ENCODE peak calls at places on chromosomes 7 and 10, in four cellular contexts. G is cardiac muscle cell, K is endothelial cell of umbilical vein, Y is lower lobe of right lung. C is an unnamed sample.

GRCh38 chr10:31660301-31660700 is 268.3 kb downstream of the ARHGAP12 start:
- DNase-seq in G (no peak), K (no peak), Y (no peak), C (no peak)

GRCh38 chr10:101273330-101273729 is 44.1 kb upstream of the LBX1 start:
- DNase-seq in G (no peak), K (no peak), Y (no peak), C (no peak)

GRCh38 chr10:33306756-33307519 is 27.5 kb downstream of the NRP1 start:
- DNase-seq in G (peak), K (peak), Y (no peak), C (peak)

GRCh38 chr10:130658687-130659290 is 522.6 kb downstream of the GLRX3 start:
- DNase-seq in G (no peak), K (no peak), Y (no peak), C (no peak)

GRCh38 chr7:95470452-95470851 is 15.3 kb upstream of the ASB4 start:
- DNase-seq in G (peak), K (peak), Y (no peak), C (peak)

GRCh38 chr10:2137549-2138174 is 400.3 kb upstream of the ADARB2 start:
- DNase-seq in G (no peak), K (no peak), Y (no peak), C (no peak)

GRCh38 chr10:52447931-52448353 is 133.9 kb downstream of the DKK1 start:
- DNase-seq in G (no peak), K (no peak), Y (no peak), C (no peak)

GRCh38 chr10:104546756-104547155 is 94.3 kb upstream of the SORCS3 start:
- DNase-seq in G (no peak), K (no peak), Y (no peak), C (no peak)

GRCh38 chr10:96690755-96691730 is 29.3 kb downstream of the PIK3AP1 start:
- DNase-seq in G (no peak), K (no peak), Y (no peak), C (no peak)

GRCh38 chr7:142581341-142581740 is 167.9 kb upstream of the PRSS1 start:
- DNase-seq in G (no peak), K (no peak), Y (peak), C (no peak)

GRCh38 chr7:123131140-123131539 is 68.6 kb downstream of the SLC13A1 start:
- DNase-seq in G (no peak), K (no peak), Y (no peak), C (no peak)

GRCh38 chr10:95236068-95236903 is 42.2 kb downstream of the ACSM6 start:
- DNase-seq in G (peak), K (peak), Y (no peak), C (no peak)

GRCh38 chr7:143381427-143382125 is 431 bp downstream of the ZYX start:
- DNase-seq in G (peak), K (peak), Y (peak), C (peak)

GRCh38 chr10:131266936-131267813 is 44.3 kb downstream of the TCERG1L start:
- DNase-seq in G (no peak), K (no peak), Y (peak), C (no peak)

GRCh38 chr10:49649294-49649693 is 30.2 kb upstream of the C10orf53 start:
- DNase-seq in G (peak), K (no peak), Y (no peak), C (peak)

GRCh38 chr10:106078796-106079576 is 1085.5 kb downstream of the SORCS1 start:
- DNase-seq in G (peak), K (no peak), Y (no peak), C (peak)

GRCh38 chr10:124532106-124532641 is 70.6 kb downstream of the LHPP start:
- DNase-seq in G (no peak), K (no peak), Y (no peak), C (no peak)

GRCh38 chr7:114921636-114922150 is at the start of gene MDFIC:
- DNase-seq in G (peak), K (peak), Y (peak), C (no peak)

GRCh38 chr10:58898854-58899573 is 277.4 kb upstream of the PHYHIPL start:
- DNase-seq in G (no peak), K (no peak), Y (no peak), C (no peak)

GRCh38 chr7:101153969-101154692 is at the start of gene AP1S1:
- DNase-seq in G (peak), K (peak), Y (peak), C (peak)

GRCh38 chr10:117684673-117685211 is 142.2 kb downstream of the EMX2 start:
- DNase-seq in G (peak), K (no peak), Y (peak), C (no peak)

GRCh38 chr7:48041665-48041995 is 6.3 kb downstream of the C7orf57 start:
- DNase-seq in G (peak), K (peak), Y (no peak), C (no peak)

GRCh38 chr7:150383710-150384397 is 4.7 kb downstream of the ZNF775 start:
- DNase-seq in G (no peak), K (no peak), Y (no peak), C (no peak)

GRCh38 chr7:152760384-152761115 is 998 bp downstream of the ACTR3B start:
- DNase-seq in G (no peak), K (peak), Y (no peak), C (no peak)

GRCh38 chr7:25949672-25950487 is 202.1 kb upstream of the NFE2L3 start:
- DNase-seq in G (no peak), K (no peak), Y (no peak), C (no peak)

GRCh38 chr7:38027884-38028455 is 107.5 kb downstream of the EPDR1 start:
- DNase-seq in G (no peak), K (no peak), Y (no peak), C (peak)

GRCh38 chr10:32105782-32106382 is 49.7 kb upstream of the KIF5B start:
- DNase-seq in G (no peak), K (no peak), Y (no peak), C (no peak)

GRCh38 chr10:112584276-112584675 is 137.3 kb downstream of the VTI1A start:
- DNase-seq in G (no peak), K (no peak), Y (no peak), C (no peak)

GRCh38 chr10:59870152-59870551 is 36.2 kb downstream of the CCDC6 start:
- DNase-seq in G (no peak), K (no peak), Y (no peak), C (no peak)

GRCh38 chr10:18684953-18685352 is 25.7 kb downstream of the ARL5B start:
- DNase-seq in G (no peak), K (no peak), Y (no peak), C (no peak)

GRCh38 chr7:82740246-82740848 is 296.8 kb upstream of the CACNA2D1 start:
- DNase-seq in G (peak), K (peak), Y (no peak), C (peak)

GRCh38 chr7:135326636-135327280 is 93.1 kb downstream of the STRA8 start:
- DNase-seq in G (peak), K (peak), Y (no peak), C (no peak)

GRCh38 chr10:37856881-37857286 is 526 bp downstream of the ZNF248 start:
- DNase-seq in G (no peak), K (no peak), Y (no peak), C (peak)

GRCh38 chr7:81873559-81873958 is 103.7 kb upstream of the HGF start:
- DNase-seq in G (peak), K (no peak), Y (no peak), C (no peak)

GRCh38 chr10:118844731-118845573 is 90.2 kb upstream of the CACUL1 start:
- DNase-seq in G (peak), K (no peak), Y (no peak), C (no peak)

GRCh38 chr10:126058104-126058503 is 161.7 kb downstream of the FANK1 start:
- DNase-seq in G (no peak), K (no peak), Y (no peak), C (no peak)

GRCh38 chr10:17351506-17351905 is 102.9 kb downstream of the ST8SIA6 start:
- DNase-seq in G (no peak), K (no peak), Y (no peak), C (no peak)

GRCh38 chr7:30825215-30825720 is 54.1 kb downstream of the MINDY4 start:
- DNase-seq in G (no peak), K (no peak), Y (no peak), C (no peak)

GRCh38 chr10:78777466-78778256 is 291.1 kb upstream of the ZMIZ1 start:
- DNase-seq in G (peak), K (no peak), Y (no peak), C (no peak)

GRCh38 chr10:78776746-78777145 is 292.0 kb upstream of the ZMIZ1 start:
- DNase-seq in G (no peak), K (no peak), Y (no peak), C (no peak)

GRCh38 chr10:78774999-78775711 is 293.6 kb upstream of the ZMIZ1 start:
- DNase-seq in G (peak), K (no peak), Y (no peak), C (peak)

GRCh38 chr10:78774614-78774998 is 294.2 kb upstream of the ZMIZ1 start:
- DNase-seq in G (peak), K (no peak), Y (no peak), C (no peak)

GRCh38 chr10:78775891-78776290 is 292.9 kb upstream of the ZMIZ1 start:
- DNase-seq in G (no peak), K (no peak), Y (no peak), C (no peak)
- H3K27ac ChIP-seq in G (no peak), K (no peak), Y (peak), C (no peak)

GRCh38 chr7:139044813-139045794 is 9.3 kb upstream of the ZC3HAV1L start:
- DNase-seq in G (no peak), K (no peak), Y (no peak), C (no peak)
- H3K4me3 ChIP-seq in G (no peak), K (no peak), Y (no peak), C (no peak)

DNA sequence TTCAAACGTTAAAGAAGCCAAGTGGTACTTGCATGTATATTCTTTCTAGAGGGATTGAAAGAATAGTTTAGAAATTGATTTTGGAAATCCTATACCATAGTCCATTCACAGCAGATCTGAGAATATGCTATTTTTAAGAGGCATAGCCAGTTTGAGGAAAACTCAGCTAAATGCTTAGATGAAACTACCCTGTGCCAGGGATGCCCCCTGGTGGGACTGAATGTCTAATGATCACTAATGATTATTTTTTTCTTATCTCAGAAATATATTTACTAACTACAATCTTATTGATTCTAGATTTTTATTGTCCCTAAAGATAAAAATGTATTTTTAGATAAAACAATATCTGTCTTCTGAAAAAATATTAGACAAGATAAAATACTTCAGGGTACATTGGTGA is 844.9 kb upstream of the PHF14 start:
- DNase-seq in G (peak), K (no peak), Y (no peak), C (no peak)
- TF ChIP-seq CTCF in G (no peak), K (peak), Y (peak), C (peak)

DNA sequence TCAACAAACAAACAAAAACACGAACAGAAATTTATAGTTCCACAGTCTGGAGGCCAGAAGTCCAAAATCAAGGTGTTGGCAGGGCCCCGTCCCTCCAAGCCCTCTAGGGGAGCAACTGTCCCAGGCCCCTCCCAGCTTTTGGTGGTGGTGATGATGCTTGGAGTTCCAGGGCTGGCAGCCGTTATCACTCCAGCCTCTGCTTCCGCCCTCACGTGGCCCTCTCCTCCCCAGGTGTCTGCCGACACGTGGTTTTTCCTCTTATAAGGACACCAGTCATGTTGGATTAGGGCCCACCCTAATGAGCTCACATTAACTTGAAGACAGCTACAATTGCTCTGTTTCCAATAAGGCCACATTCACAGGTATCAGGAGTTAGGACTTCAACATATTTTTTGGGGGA is 49.7 kb downstream of the MICALL2 start:
- DNase-seq in G (no peak), K (no peak), Y (no peak), C (no peak)
- H3K27ac ChIP-seq in G (no peak), K (no peak), Y (no peak), C (no peak)

DNA sequence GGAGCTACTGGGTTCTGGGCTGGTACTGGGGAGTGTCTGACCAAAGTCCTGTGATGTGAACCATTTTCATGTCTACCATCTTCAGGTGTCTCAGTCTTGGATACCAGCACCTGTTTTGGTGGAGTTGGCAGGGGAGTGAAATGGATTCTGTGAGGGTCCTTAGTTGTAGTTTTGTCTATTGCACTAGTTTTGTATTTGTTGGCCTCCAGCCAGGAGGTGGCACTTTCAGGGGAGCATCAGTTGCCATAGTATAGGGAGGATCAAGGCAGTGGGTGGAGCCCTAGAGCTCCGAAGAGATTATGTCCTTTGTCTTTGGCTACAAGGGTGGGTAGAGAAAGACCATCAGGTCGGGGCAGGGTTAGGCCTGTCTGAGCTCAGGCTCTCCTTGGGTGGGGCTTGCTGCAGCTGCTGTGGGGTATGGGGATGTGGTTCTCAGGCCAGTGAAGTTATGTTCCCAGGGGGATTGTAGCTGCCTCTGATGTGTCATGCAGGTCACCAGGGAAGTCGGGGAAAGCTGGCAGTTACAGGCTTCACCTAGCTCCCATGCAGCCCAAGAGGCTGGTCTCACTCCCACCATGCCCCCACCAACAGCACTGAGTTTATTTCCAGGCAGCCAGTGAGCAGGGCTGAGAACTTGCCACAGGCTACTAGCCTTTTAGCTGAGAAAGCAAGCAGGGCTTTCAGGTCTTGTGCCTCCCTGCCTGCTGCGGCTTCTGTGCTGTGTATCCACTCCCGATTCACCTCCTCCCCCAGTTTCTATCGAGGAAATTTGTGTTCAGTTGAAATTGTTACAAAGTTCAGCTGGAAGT is 153.1 kb downstream of the ZNF365 start:
- DNase-seq in G (peak), K (no peak), Y (no peak), C (no peak)
- H3K4me3 ChIP-seq in G (no peak), K (no peak), Y (no peak), C (no peak)

GRCh38 chr10:29496341-29497162 is 138.2 kb downstream of the SVIL start:
- DNase-seq in G (peak), K (peak), Y (peak), C (peak)
- TF ChIP-seq CTCF in G (peak), K (peak), Y (peak), C (peak)

GRCh38 chr10:35340975-35341374 is 4.7 kb downstream of the CCNY start:
- DNase-seq in G (peak), K (no peak), Y (no peak), C (no peak)
- H3K27ac ChIP-seq in G (peak), K (no peak), Y (peak), C (no peak)

GRCh38 chr7:44998153-44998871 is 1.7 kb upstream of the CCM2 start:
- DNase-seq in G (no peak), K (no peak), Y (no peak), C (no peak)
- H3K4me3 ChIP-seq in G (no peak), K (no peak), Y (peak), C (no peak)

C was measured in brain microvascular endothelial cell.